ENCODE peak calls at places on chromosomes 2 and 18, in eight cellular contexts. D, E, R, W, V, J, P and K are unnamed samples.

GRCh38 chr2:222939208-222939846 is 78.5 kb downstream of the ACSL3 start:
- DNase-seq in D (peak; percentile 29), E (peak; percentile 59), R (peak; percentile 33), W (peak; percentile 84), V (no peak), J (peak; percentile 89), P (no peak), K (no peak)

GRCh38 chr2:55887906-55888625 is 35.5 kb downstream of the EFEMP1 start:
- DNase-seq in D (no peak), E (no peak), R (no peak), W (no peak), V (no peak), J (no peak), P (no peak), K (no peak)

GRCh38 chr2:66318009-66318561 is 116.8 kb upstream of the MEIS1 start:
- DNase-seq in D (no peak), E (no peak), R (no peak), W (no peak), V (no peak), J (no peak), P (no peak), K (no peak)

GRCh38 chr2:214593723-214594122 is 182.9 kb downstream of the VWC2L start:
- DNase-seq in D (no peak), E (peak; percentile 49), R (no peak), W (peak; percentile 49), V (no peak), J (peak; percentile 22), P (no peak), K (no peak)

GRCh38 chr18:54852780-54853675 is 24.8 kb downstream of the RAB27B start:
- DNase-seq in D (no peak), E (no peak), R (no peak), W (no peak), V (no peak), J (no peak), P (no peak), K (no peak)

GRCh38 chr2:149955201-149955600 is 367.6 kb upstream of the MMADHC start:
- DNase-seq in D (no peak), E (no peak), R (no peak), W (no peak), V (no peak), J (no peak), P (no peak), K (no peak)

GRCh38 chr2:62215306-62216064 is 19.6 kb downstream of the B3GNT2 start:
- DNase-seq in D (no peak), E (no peak), R (no peak), W (no peak), V (no peak), J (no peak), P (no peak), K (no peak)

GRCh38 chr2:237254369-237254861 is 159.5 kb downstream of the COL6A3 start:
- DNase-seq in D (no peak), E (no peak), R (no peak), W (no peak), V (no peak), J (no peak), P (no peak), K (no peak)

GRCh38 chr2:171834286-171834685 is 59.8 kb downstream of the SLC25A12 start:
- DNase-seq in D (no peak), E (no peak), R (no peak), W (no peak), V (no peak), J (no peak), P (no peak), K (no peak)

GRCh38 chr18:59672125-59672769 is 25.0 kb downstream of the CCBE1 start:
- DNase-seq in D (no peak), E (no peak), R (no peak), W (no peak), V (no peak), J (no peak), P (no peak), K (no peak)

GRCh38 chr2:165793161-165793778 is 777 bp downstream of the GALNT3 start:
- DNase-seq in D (no peak), E (no peak), R (no peak), W (peak; percentile 37), V (no peak), J (no peak), P (peak; percentile 50), K (peak; percentile 49)

GRCh38 chr2:239247401-239248245 is 153.2 kb downstream of the HDAC4 start:
- DNase-seq in D (no peak), E (no peak), R (peak; percentile 12), W (no peak), V (no peak), J (no peak), P (no peak), K (no peak)

GRCh38 chr2:159855153-159856140 is 57.4 kb upstream of the CD302 start:
- DNase-seq in D (no peak), E (no peak), R (no peak), W (no peak), V (no peak), J (no peak), P (no peak), K (no peak)

GRCh38 chr2:1855150-1855549 is 110.8 kb upstream of the PXDN start:
- DNase-seq in D (no peak), E (no peak), R (no peak), W (peak; percentile 74), V (no peak), J (no peak), P (no peak), K (no peak)
- H3K27me3 ChIP-seq in D (no peaks in the 10 kb centered on the region), E (no peaks in the 10 kb centered on the region), R (peaks cover 13% of the 10 kb centered on the region), W (no peaks in the 10 kb centered on the region), V (peaks cover 78% of the 10 kb centered on the region), J (no peaks in the 10 kb centered on the region), P (no peaks in the 10 kb centered on the region), K (peaks cover 3% of the 10 kb centered on the region)

GRCh38 chr2:136244558-136244885 is 126.6 kb upstream of the CXCR4 start:
- DNase-seq in D (no peak), E (no peak), R (no peak), W (no peak), V (no peak), J (no peak), P (no peak), K (no peak)

GRCh38 chr2:136246086-136246669 is 128.2 kb upstream of the CXCR4 start:
- DNase-seq in D (no peak), E (no peak), R (no peak), W (peak; percentile 58), V (no peak), J (peak; percentile 4), P (peak; percentile 85), K (peak; percentile 59)

GRCh38 chr2:136242687-136243277 is 124.8 kb upstream of the CXCR4 start:
- DNase-seq in D (no peak), E (no peak), R (peak; percentile 42), W (no peak), V (no peak), J (no peak), P (no peak), K (no peak)

GRCh38 chr2:136242100-136242499 is 124.2 kb upstream of the CXCR4 start:
- DNase-seq in D (no peak), E (no peak), R (no peak), W (no peak), V (no peak), J (no peak), P (no peak), K (no peak)

DNA sequence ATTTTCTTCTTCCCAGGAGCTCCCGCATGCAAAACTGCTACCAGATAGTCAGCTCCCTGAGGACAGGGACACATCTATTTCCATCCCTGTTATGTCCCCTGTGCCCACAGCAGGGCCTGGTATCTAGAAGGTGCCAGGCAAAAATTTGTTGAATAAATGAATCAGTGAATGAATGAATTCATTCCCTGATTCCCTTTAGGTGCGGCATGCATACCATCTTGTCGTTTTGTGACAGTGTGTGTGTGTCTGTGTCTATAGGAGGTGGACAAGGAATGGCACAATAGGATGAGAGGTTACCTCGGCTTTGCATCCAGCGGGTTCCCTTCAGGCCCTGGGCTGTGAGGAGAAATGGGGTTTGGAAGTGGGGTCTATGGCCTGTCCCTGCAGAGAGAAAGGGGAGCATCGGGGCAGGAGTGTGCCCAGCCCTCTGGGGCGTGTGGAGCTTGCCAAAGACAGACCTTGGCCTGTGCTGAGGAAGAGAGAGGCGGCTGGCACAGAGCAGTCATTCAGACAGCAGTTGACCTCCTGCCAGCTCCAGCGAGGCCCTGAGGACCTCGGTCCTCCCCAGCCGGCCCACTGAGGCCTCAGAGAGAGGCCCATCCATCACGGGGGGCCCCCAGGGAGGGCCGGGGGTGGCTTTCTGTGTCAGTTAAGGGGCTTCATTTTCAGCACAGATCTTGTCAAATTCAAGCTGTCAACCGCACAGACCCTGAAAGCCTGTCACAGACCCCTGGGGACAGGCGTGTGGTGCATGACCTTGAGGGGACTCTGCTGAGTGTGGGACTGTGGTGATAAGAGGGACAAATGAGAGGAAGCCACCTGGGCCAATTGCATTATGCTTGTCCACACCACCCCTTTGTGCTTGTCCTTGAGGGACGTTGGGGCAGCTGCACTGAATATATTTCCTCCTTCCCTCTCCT is 125.9 kb upstream of the CXCR4 start:
- DNase-seq in D (no peak), E (no peak), R (no peak), W (no peak), V (no peak), J (no peak), P (no peak), K (no peak)
- H3K4me1 ChIP-seq in D (peaks cover 18% of the 10 kb centered on the region), E (peaks cover 3% of the 10 kb centered on the region), R (peaks cover 33% of the 10 kb centered on the region), W (no peaks in the 10 kb centered on the region), V (peaks cover 16% of the 10 kb centered on the region), J (peaks cover 2% of the 10 kb centered on the region), P (no peaks in the 10 kb centered on the region), K (no peaks in the 10 kb centered on the region)

GRCh38 chr2:100424277-100424875 is 6.9 kb upstream of the CHST10 start:
- DNase-seq in D (no peak), E (no peak), R (no peak), W (no peak), V (no peak), J (no peak), P (no peak), K (no peak)

GRCh38 chr2:100425107-100425506 is 7.6 kb upstream of the CHST10 start:
- DNase-seq in D (no peak), E (no peak), R (no peak), W (no peak), V (no peak), J (no peak), P (no peak), K (no peak)

GRCh38 chr2:100423631-100424030 is 6.2 kb upstream of the CHST10 start:
- DNase-seq in D (no peak), E (no peak), R (no peak), W (no peak), V (no peak), J (no peak), P (no peak), K (no peak)

GRCh38 chr2:100425573-100426383 is 8.3 kb upstream of the CHST10 start:
- DNase-seq in D (no peak), E (no peak), R (no peak), W (no peak), V (no peak), J (no peak), P (no peak), K (no peak)

GRCh38 chr2:100422320-100422719 is 4.9 kb upstream of the CHST10 start:
- DNase-seq in D (no peak), E (no peak), R (no peak), W (peak; percentile 55), V (no peak), J (peak; percentile 41), P (no peak), K (no peak)
- H3K27me3 ChIP-seq in D (no peaks in the 10 kb centered on the region), E (no peaks in the 10 kb centered on the region), R (no peaks in the 10 kb centered on the region), W (no peaks in the 10 kb centered on the region), V (no peaks in the 10 kb centered on the region), J (no peaks in the 10 kb centered on the region), P (no peaks in the 10 kb centered on the region), K (no peaks in the 10 kb centered on the region)

DNA sequence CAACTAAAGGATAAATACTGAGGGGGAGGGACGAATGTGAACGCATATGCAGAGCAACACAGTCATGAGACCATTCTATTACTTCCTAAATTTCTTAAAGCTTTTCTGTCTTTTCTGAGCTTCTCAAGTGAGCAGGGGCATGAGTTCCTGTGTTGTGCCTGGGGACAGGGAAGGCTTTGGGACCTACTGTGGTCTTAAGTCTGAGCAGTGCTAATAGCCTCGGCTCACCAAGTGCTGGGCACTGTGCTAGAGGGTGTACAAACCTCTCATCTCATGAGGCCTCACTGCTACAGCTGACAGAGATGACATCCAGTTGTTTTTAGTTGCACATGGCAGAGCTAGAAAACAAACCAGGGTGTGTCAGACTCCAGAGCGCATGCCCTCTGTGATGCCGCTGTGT is 182.4 kb downstream of the NEDD4L start:
- DNase-seq in D (no peak), E (no peak), R (no peak), W (no peak), V (no peak), J (no peak), P (no peak), K (no peak)
- H3K4me1 ChIP-seq in D (no peaks in the 10 kb centered on the region), E (peaks cover 36% of the 10 kb centered on the region), R (no peaks in the 10 kb centered on the region), W (peaks cover 23% of the 10 kb centered on the region), V (peaks cover 37% of the 10 kb centered on the region), J (peaks cover 12% of the 10 kb centered on the region), P (no peaks in the 10 kb centered on the region), K (peaks cover 12% of the 10 kb centered on the region)